ENCODE peak calls at places on chromosomes 5 and 9, in four cellular contexts. G, T, Q and R are unnamed samples.

GRCh38 chr5:91160751-91161285 is 222.3 kb downstream of the ARRDC3 start:
- DNase-seq in G (peak; percentile 72), Q (no peak), T (no peak), R (no peak)

GRCh38 chr5:9197881-9198260 is 348.0 kb downstream of the SEMA5A start:
- DNase-seq in Q (no peak), G (peak; percentile 12), T (no peak), R (no peak)

GRCh38 chr9:93965830-93966577 is 10.8 kb upstream of the BARX1 start:
- DNase-seq in G (no peak), T (no peak), Q (no peak), R (no peak)

GRCh38 chr5:37448941-37449340 is 69.8 kb downstream of the WDR70 start:
- DNase-seq in T (no peak), Q (no peak), G (no peak), R (no peak)

GRCh38 chr5:74765201-74765600 is 1.7 kb downstream of the GFM2 start:
- DNase-seq in Q (no peak), T (no peak), G (peak; percentile 27), R (no peak)

GRCh38 chr9:1434082-1434481 is 383.9 kb downstream of the DMRT2 start:
- DNase-seq in Q (no peak), T (no peak), G (peak; percentile 18), R (no peak)

GRCh38 chr5:143592648-143593047 is 189.2 kb upstream of the NR3C1 start:
- DNase-seq in T (no peak), Q (no peak), G (no peak), R (no peak)

GRCh38 chr5:109829331-109829730 is 139.6 kb downstream of the MAN2A1 start:
- DNase-seq in Q (no peak), T (no peak), G (no peak), R (no peak)

GRCh38 chr9:125701351-125701750 is 5.7 kb downstream of the MAPKAP1 start:
- DNase-seq in T (no peak), G (peak; percentile 99), Q (peak; percentile 52), R (peak; percentile 7)

GRCh38 chr9:136057236-136058151 is 37.6 kb downstream of the NACC2 start:
- DNase-seq in T (no peak), Q (no peak), G (no peak), R (no peak)

GRCh38 chr5:73298251-73299016 is 125.4 kb downstream of the TMEM174 start:
- DNase-seq in T (no peak), Q (no peak), G (no peak), R (no peak)

GRCh38 chr9:108953983-108954574 is 19.9 kb downstream of the ABITRAM start:
- DNase-seq in Q (no peak), G (peak; percentile 64), T (no peak), R (no peak)

GRCh38 chr5:168311061-168311566 is 19.7 kb downstream of the WWC1 start:
- DNase-seq in G (no peak), Q (no peak), T (no peak), R (no peak)

GRCh38 chr9:123662057-123662776 is 267.7 kb downstream of the DENND1A start:
- DNase-seq in Q (no peak), G (no peak), T (no peak), R (no peak)

GRCh38 chr5:60844429-60844890 is 391 bp upstream of the ELOVL7 start:
- DNase-seq in Q (no peak), G (peak; percentile 63), T (no peak), R (no peak)

GRCh38 chr9:129270205-129270604 is 92.1 kb upstream of the IER5L start:
- DNase-seq in G (no peak), Q (no peak), T (no peak), R (no peak)

GRCh38 chr9:129506892-129507291 is 114.0 kb downstream of the C9orf50 start:
- DNase-seq in Q (no peak), G (no peak), T (no peak), R (no peak)

GRCh38 chr5:151903243-151903653 is 21.4 kb downstream of the GLRA1 start:
- DNase-seq in T (no peak), G (no peak), Q (no peak), R (no peak)

GRCh38 chr9:93297659-93298497 is 113.9 kb downstream of the WNK2 start:
- DNase-seq in G (no peak), T (no peak), Q (no peak), R (no peak)

GRCh38 chr9:6014668-6015270 is 655 bp downstream of the RANBP6 start:
- DNase-seq in G (peak; percentile 94), T (no peak), Q (no peak), R (peak; percentile 40)

GRCh38 chr5:112329429-112330090 is 89.5 kb downstream of the EPB41L4A start:
- DNase-seq in T (no peak), G (peak; percentile 51), Q (no peak), R (no peak)